ENCODE peak calls at places on chromosomes 13 and 19, in seven cellular contexts. X is esophagus muscularis mucosa, E is suprapubic skin, I is H1, S is A549, Z is transverse colon, L is sigmoid colon. D is an unnamed sample.

GRCh38 chr19:12779162-12779993 is 4.0 kb upstream of the HOOK2 start:
- DNase-seq in S (no peak), E (no peak), I (no peak), Z (peak), X (no peak), L (peak), D (peak)

GRCh38 chr13:47678201-47678963 is 322.7 kb downstream of the SUCLA2 start:
- DNase-seq in I (no peak), E (no peak), Z (no peak), L (no peak), X (no peak), S (no peak), D (no peak)

GRCh38 chr19:45677351-45678230 is 9.6 kb downstream of the GIPR start:
- DNase-seq in X (no peak), S (peak), E (peak), I (peak), L (no peak), Z (peak), D (peak)

GRCh38 chr19:44111910-44112463 is 1.2 kb upstream of the ZNF225 start:
- DNase-seq in X (no peak), L (no peak), E (no peak), Z (no peak), S (no peak), I (peak), D (no peak)

GRCh38 chr19:42191855-42192254 is 25.6 kb downstream of the DEDD2 start:
- DNase-seq in I (no peak), Z (peak), L (no peak), S (peak), X (no peak), E (no peak), D (no peak)

GRCh38 chr13:96091164-96091931 is 1.4 kb downstream of the HS6ST3 start:
- DNase-seq in E (peak), X (no peak), Z (no peak), S (no peak), I (no peak), L (no peak), D (no peak)

GRCh38 chr19:47663911-47664771 is 49.1 kb upstream of the EHD2 start:
- DNase-seq in X (peak), L (peak), Z (peak), E (peak), S (peak), I (no peak), D (peak)

GRCh38 chr19:30064021-30064699 is 122.1 kb downstream of the URI1 start:
- DNase-seq in L (peak), E (peak), S (no peak), Z (peak), I (no peak), X (no peak), D (no peak)

GRCh38 chr13:20174656-20175405 is 14.0 kb upstream of the GJA3 start:
- DNase-seq in L (peak), I (peak), E (peak), X (peak), Z (peak), S (peak), D (peak)

GRCh38 chr19:48415395-48415794 is 21.9 kb downstream of the GRIN2D start:
- DNase-seq in X (no peak), L (peak), Z (peak), I (peak), S (no peak), E (peak), D (no peak)

GRCh38 chr13:110412132-110412912 is 105.2 kb downstream of the COL4A2 start:
- DNase-seq in S (peak), I (peak), E (peak), Z (peak), L (peak), X (peak), D (peak)

GRCh38 chr19:1651548-1652394 is 644 bp downstream of the TCF3 start:
- DNase-seq in X (no peak), E (no peak), L (peak), S (peak), Z (peak), I (no peak), D (peak)

DNA sequence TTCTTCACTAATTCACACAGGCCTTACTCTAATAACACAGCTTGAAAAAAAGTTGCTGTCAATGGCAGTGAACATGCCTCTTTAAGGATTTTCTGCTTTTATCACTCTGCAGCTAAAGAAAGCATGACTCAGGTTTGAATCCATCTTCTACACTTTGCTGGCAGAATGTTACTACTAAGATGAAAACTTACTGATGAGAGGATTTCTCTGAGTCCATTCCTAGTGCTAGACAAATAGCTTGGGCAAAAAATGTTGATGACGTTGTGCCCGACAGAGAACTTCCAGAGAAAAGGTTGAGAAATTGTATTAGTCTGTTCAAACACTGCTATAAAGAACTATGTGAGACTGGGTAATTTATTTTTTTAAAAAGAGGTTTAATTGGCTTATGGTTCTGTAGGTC is 572.0 kb downstream of the IRS2 start:
- DNase-seq in L (no peak), Z (no peak), S (no peak), X (no peak), I (no peak), E (no peak), D (no peak)
- H3K27ac ChIP-seq in L (peak), Z (no peak), S (no peak), X (peak), I (no peak), E (no peak), D (no peak)

DNA sequence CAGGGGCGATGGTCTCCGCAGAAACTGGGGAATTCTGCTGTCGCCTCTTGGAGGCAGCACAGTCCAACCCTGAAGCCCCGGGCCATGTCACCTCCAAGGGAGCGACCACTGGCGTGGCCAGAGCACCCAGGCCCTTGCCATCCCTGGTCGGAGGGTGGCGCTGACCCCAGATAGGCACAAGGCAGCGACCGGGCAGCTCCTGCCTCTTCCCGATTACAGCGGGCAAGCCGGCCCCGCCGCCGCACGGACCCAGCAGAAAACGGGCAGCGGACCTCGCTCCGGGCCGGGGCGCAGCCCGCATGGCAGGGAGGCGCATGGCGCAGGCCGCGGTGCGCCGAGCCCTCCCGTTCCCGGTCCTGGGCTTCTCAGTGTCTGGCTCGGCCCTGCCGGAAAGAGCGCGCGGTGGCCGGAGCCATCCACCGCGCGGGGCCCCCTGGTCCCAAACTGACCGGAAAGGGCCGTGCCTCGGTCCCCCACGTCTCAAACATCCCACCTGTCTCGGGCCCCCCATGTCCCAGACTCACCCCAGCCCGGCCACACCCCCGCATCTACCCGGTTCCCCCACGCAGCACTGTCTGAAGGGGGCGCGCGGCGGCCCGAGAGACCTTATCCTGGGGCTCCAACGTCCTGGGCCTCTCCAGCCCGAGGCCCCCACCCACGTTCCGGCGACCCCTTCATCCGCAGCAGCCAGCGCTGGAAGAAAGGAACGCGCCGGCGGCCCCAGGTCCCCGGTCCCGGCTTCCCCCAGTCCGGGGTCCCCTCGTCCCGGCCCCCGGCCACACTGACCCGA is 725 bp downstream of the CERS1 start:
- DNase-seq in I (no peak), E (no peak), Z (peak), X (no peak), S (peak), L (no peak), D (no peak)
- H3K4me3 ChIP-seq in I (peak), E (peak), Z (peak), X (peak), S (peak), L (peak), D (peak)

GRCh38 chr19:17404015-17404414 is 1.4 kb downstream of the BST2 start:
- DNase-seq in I (no peak), E (no peak), X (no peak), L (no peak), S (no peak), Z (no peak), D (no peak)
- TF ChIP-seq EP300 in I (no peak), E (no peak), X (no peak), L (no peak), S (no peak), Z (no peak), D (no peak)

GRCh38 chr13:32262619-32263018 is 52.5 kb downstream of the ZAR1L start:
- DNase-seq in E (no peak), I (no peak), S (no peak), L (no peak), Z (no peak), X (no peak), D (no peak)
- H3K27ac ChIP-seq in E (no peak), I (no peak), S (no peak), L (peak), Z (no peak), X (peak), D (no peak)

GRCh38 chr19:33285441-33285927 is 16.9 kb downstream of the CEBPA start:
- DNase-seq in I (no peak), S (no peak), L (no peak), X (no peak), Z (no peak), E (no peak), D (no peak)
- H3K4me3 ChIP-seq in I (no peak), S (no peak), L (no peak), X (no peak), Z (no peak), E (no peak), D (no peak)

DNA sequence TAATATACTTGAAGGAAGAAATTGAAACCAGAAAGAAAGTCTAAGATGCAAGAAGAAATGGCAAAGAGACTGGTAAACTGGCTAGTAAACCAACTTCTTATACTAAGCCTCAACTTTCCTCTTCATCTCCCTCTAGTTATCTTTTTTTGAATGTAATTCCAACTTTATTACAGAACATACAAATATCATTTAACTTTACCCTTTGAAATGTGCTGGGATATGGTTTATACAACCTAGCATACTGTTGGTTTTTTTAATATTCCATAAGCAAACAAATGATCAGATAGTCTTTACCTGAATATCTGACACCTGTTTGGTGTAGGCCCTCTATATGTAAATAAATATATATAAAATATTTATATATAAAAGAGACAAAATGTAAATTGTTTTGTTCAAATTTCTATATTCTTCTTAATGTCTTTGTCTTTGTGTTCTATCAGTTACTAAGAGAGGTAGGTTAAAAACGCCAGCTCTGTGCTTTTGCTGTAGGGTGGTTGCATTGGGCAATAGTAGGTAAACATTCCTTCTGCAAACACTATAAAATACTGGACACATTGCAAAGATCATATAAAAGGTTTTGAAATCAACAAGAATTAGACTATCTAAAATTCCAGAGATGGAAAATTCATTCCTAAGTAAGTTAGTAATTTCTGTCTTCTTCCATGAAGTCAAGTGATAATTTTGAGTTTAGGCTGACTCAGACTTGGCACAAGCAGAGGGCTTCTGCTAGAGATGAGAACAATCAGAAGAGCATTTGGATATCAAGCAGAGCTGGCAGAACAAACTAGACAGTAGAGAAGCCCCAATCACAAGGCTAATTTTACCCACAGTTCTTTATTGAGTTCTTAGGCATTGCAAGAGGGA is 383.3 kb downstream of the RFC3 start:
- DNase-seq in Z (no peak), I (no peak), E (no peak), X (no peak), L (no peak), S (peak), D (no peak)
- TF ChIP-seq EP300 in Z (no peak), I (no peak), E (no peak), X (no peak), L (no peak), S (peak), D (no peak)